ENCODE peak calls at places on chromosomes 6 and 20, in four cellular contexts. Y is amniotic stem cell, P is heart left ventricle, U is DND-41. G is an unnamed sample.

GRCh38 chr6:51927450-51927849 is 160.0 kb downstream of the PKHD1 start:
- DNase-seq in P (no peak), Y (no peak), U (no peak), G (no peak)

GRCh38 chr6:49423817-49424216 is 39.2 kb downstream of the MMUT start:
- DNase-seq in U (no peak), P (no peak), Y (no peak), G (no peak)

GRCh38 chr20:59650418-59650817 is 46.1 kb downstream of the PHACTR3 start:
- DNase-seq in U (no peak), P (no peak), Y (no peak), G (no peak)

GRCh38 chr20:24892931-24893330 is 56.1 kb upstream of the CST7 start:
- DNase-seq in U (no peak), P (no peak), Y (no peak), G (no peak)

GRCh38 chr20:43243672-43244269 is 54.1 kb upstream of the PTPRT start:
- DNase-seq in Y (no peak), P (no peak), U (peak; percentile 6), G (no peak)

GRCh38 chr6:132190097-132190814 is 211.0 kb downstream of the MOXD1 start:
- DNase-seq in U (no peak), Y (no peak), P (no peak), G (no peak)

GRCh38 chr6:33812669-33813068 is 8.9 kb upstream of the MLN start:
- DNase-seq in P (peak; percentile 42), U (peak; percentile 59), Y (no peak), G (no peak)

GRCh38 chr6:79570802-79571367 is 33.7 kb upstream of the LCA5 start:
- DNase-seq in P (no peak), U (no peak), Y (no peak), G (no peak)

GRCh38 chr6:98980814-98981213 is 33.1 kb upstream of the FBXL4 start:
- DNase-seq in P (no peak), Y (no peak), U (no peak), G (no peak)

GRCh38 chr6:111129003-111129402 is 41.7 kb downstream of the SLC16A10 start:
- DNase-seq in U (no peak), Y (no peak), P (peak; percentile 62), G (no peak)

GRCh38 chr6:158475344-158476302 is 84.3 kb upstream of the TMEM181 start:
- DNase-seq in U (no peak), Y (peak; percentile 1), P (no peak), G (no peak)

GRCh38 chr20:45282700-45283528 is 23.7 kb upstream of the RBPJL start:
- DNase-seq in P (no peak), U (no peak), Y (no peak), G (no peak)

GRCh38 chr20:58630063-58630462 is 21.0 kb upstream of the STX16 start:
- DNase-seq in U (no peak), Y (peak; percentile 37), P (no peak), G (peak; percentile 61)

GRCh38 chr20:25540273-25540672 is 45.1 kb downstream of the NINL start:
- DNase-seq in U (no peak), P (no peak), Y (no peak), G (no peak)

GRCh38 chr6:48061630-48062029 is 49.4 kb downstream of the PTCHD4 start:
- DNase-seq in P (no peak), Y (no peak), U (no peak), G (no peak)

GRCh38 chr6:135888818-135889217 is 37.3 kb downstream of the PDE7B start:
- DNase-seq in U (no peak), P (no peak), Y (no peak), G (no peak)

G was measured in SW 1271.